ENCODE peak calls at places on chromosomes 12 and 14, in ten cellular contexts. T is amniotic stem cell; Z is stimulated activated CD8-positive, alpha-beta memory T cell treated with anti-CD3 and anti-CD28 coated beads, Interleukin-12 subunit alpha, Interleukin-12 subunit beta, amount 100 ng/mL, for 1 hour; P is HL-60; F is NCI-H2029; D is psoas muscle; J is effector memory CD8-positive, alpha-beta T cell; B is effector CD4-positive, alpha-beta T cell; W is NCI-H1092; V is naive thymus-derived CD4-positive, alpha-beta T cell. R is an unnamed sample.

GRCh38 chr14:51849095-51849494 is 11.3 kb upstream of the GNG2 start:
- DNase-seq in D (no peak), V (no peak), P (no peak), J (no peak), F (no peak), T (no peak), Z (no peak), B (no peak), W (no peak), R (no peak)

GRCh38 chr12:132489078-132489601 is 811 bp upstream of the FBRSL1 start:
- DNase-seq in W (no peak), V (peak), F (no peak), J (peak), D (no peak), B (peak), T (no peak), Z (peak), P (peak), R (no peak)

GRCh38 chr14:79080040-79080439 is 909.9 kb downstream of the NRXN3 start:
- DNase-seq in T (no peak), D (no peak), P (no peak), F (no peak), V (no peak), W (no peak), Z (no peak), J (no peak), B (no peak), R (no peak)

GRCh38 chr12:18320036-18320617 is 58.8 kb downstream of the PIK3C2G start:
- DNase-seq in V (no peak), D (no peak), W (peak), J (no peak), P (peak), T (peak), B (no peak), F (peak), Z (no peak), R (no peak)

GRCh38 chr12:109346920-109347319 is 780 bp upstream of the MYO1H start:
- DNase-seq in B (no peak), F (no peak), J (no peak), V (no peak), T (no peak), W (no peak), P (no peak), Z (no peak), D (no peak), R (no peak)

GRCh38 chr12:32365473-32366064 is 33.8 kb upstream of the FGD4 start:
- DNase-seq in D (no peak), Z (no peak), W (peak), V (peak), F (peak), T (peak), P (peak), J (peak), B (peak), R (no peak)

GRCh38 chr12:12890815-12891645 is at the start of gene GPRC5A:
- DNase-seq in J (no peak), P (peak), B (peak), F (no peak), T (peak), V (peak), Z (no peak), D (peak), W (no peak), R (peak)

GRCh38 chr14:72126091-72126490 is 193.9 kb downstream of the RGS6 start:
- DNase-seq in W (no peak), J (no peak), D (no peak), P (no peak), B (no peak), V (no peak), F (no peak), T (no peak), Z (no peak), R (no peak)

GRCh38 chr12:9163392-9163791 is 44.8 kb downstream of the PZP start:
- DNase-seq in P (no peak), D (no peak), T (no peak), V (no peak), J (no peak), F (no peak), B (no peak), Z (no peak), W (no peak), R (peak)

GRCh38 chr12:131929530-131930456 is 717 bp downstream of the PUS1 start:
- DNase-seq in V (peak), W (no peak), Z (peak), D (peak), P (peak), B (peak), T (no peak), J (peak), F (no peak), R (no peak)

GRCh38 chr12:125403843-125404242 is 338.6 kb downstream of the AACS start:
- DNase-seq in W (no peak), J (no peak), B (no peak), V (no peak), F (no peak), D (no peak), P (no peak), Z (no peak), T (no peak), R (no peak)

GRCh38 chr14:69650948-69651369 is 39.6 kb downstream of the SUSD6 start:
- DNase-seq in V (no peak), B (no peak), F (no peak), Z (no peak), P (no peak), J (no peak), D (no peak), W (no peak), T (no peak), R (peak)

GRCh38 chr14:99677231-99677891 is 6.7 kb upstream of the CYP46A1 start:
- DNase-seq in T (no peak), D (no peak), J (no peak), B (no peak), P (no peak), W (no peak), Z (no peak), F (no peak), V (no peak), R (no peak)

GRCh38 chr12:101230547-101230946 is 20.5 kb upstream of the SLC5A8 start:
- DNase-seq in P (no peak), D (no peak), B (no peak), Z (no peak), V (no peak), T (peak), F (no peak), J (no peak), W (no peak), R (no peak)

GRCh38 chr12:104535383-104535782 is 78.6 kb downstream of the CHST11 start:
- DNase-seq in B (no peak), P (no peak), F (no peak), W (no peak), V (no peak), Z (no peak), T (no peak), D (no peak), J (no peak), R (no peak)

GRCh38 chr14:40133484-40133883 is 701.3 kb upstream of the FBXO33 start:
- DNase-seq in D (no peak), B (no peak), T (no peak), V (no peak), F (no peak), P (no peak), W (no peak), J (no peak), Z (no peak), R (no peak)

GRCh38 chr12:50690923-50691322 is 73.0 kb upstream of the ATF1 start:
- DNase-seq in B (no peak), J (no peak), V (no peak), W (no peak), P (no peak), F (peak), Z (no peak), D (no peak), T (no peak), R (peak)

GRCh38 chr12:2416158-2416557 is 363.4 kb downstream of the CACNA1C start:
- DNase-seq in T (no peak), D (peak), J (no peak), W (no peak), B (no peak), Z (no peak), V (no peak), P (no peak), F (no peak), R (no peak)

GRCh38 chr12:95118788-95119179 is 45.4 kb upstream of the NR2C1 start:
- DNase-seq in D (no peak), B (no peak), V (no peak), F (no peak), W (no peak), P (no peak), Z (no peak), J (no peak), T (no peak), R (no peak)

GRCh38 chr14:38039526-38039925 is 168.2 kb upstream of the SSTR1 start:
- DNase-seq in B (no peak), D (no peak), T (no peak), W (no peak), J (no peak), P (no peak), F (no peak), Z (no peak), V (no peak), R (no peak)

GRCh38 chr14:26398616-26399015 is 199.2 kb downstream of the NOVA1 start:
- DNase-seq in J (no peak), P (no peak), T (no peak), Z (no peak), F (no peak), V (no peak), D (no peak), W (no peak), B (no peak), R (no peak)

GRCh38 chr14:65095633-65096205 is 6.6 kb downstream of the MAX start:
- DNase-seq in Z (no peak), J (no peak), F (no peak), D (peak), B (no peak), V (no peak), P (no peak), W (no peak), T (no peak), R (peak)

GRCh38 chr12:95634622-95635621 is 83.6 kb upstream of the USP44 start:
- DNase-seq in P (no peak), J (no peak), F (peak), B (no peak), V (no peak), Z (no peak), D (no peak), T (no peak), W (no peak), R (no peak)

GRCh38 chr14:100696590-100696989 is 30.1 kb upstream of the DLK1 start:
- DNase-seq in B (no peak), D (no peak), J (no peak), Z (no peak), W (no peak), T (no peak), V (no peak), F (no peak), P (no peak), R (no peak)

GRCh38 chr14:56324831-56325230 is 206.6 kb downstream of the PELI2 start:
- DNase-seq in J (no peak), D (no peak), T (no peak), Z (no peak), F (no peak), W (no peak), P (no peak), B (no peak), V (no peak), R (no peak)

GRCh38 chr14:63671987-63672386 is 30.3 kb upstream of the WDR89 start:
- DNase-seq in T (no peak), W (no peak), D (no peak), B (no peak), J (no peak), V (no peak), P (no peak), Z (no peak), F (no peak), R (no peak)

GRCh38 chr14:93977790-93978581 is 1.6 kb upstream of the ASB2 start:
- DNase-seq in F (no peak), P (peak), D (peak), J (peak), B (peak), Z (peak), W (no peak), T (no peak), V (peak), R (no peak)

GRCh38 chr12:32302218-32302826 is 97.0 kb upstream of the FGD4 start:
- DNase-seq in V (peak), W (no peak), B (no peak), J (no peak), F (no peak), T (no peak), P (peak), Z (no peak), D (no peak), R (no peak)

GRCh38 chr12:92331383-92331782 is 185.7 kb upstream of the BTG1 start:
- DNase-seq in J (no peak), B (no peak), D (no peak), P (no peak), F (no peak), V (no peak), W (no peak), Z (no peak), T (no peak), R (no peak)

GRCh38 chr12:5348057-5348456 is 83.9 kb upstream of the NTF3 start:
- DNase-seq in T (no peak), J (no peak), Z (no peak), V (no peak), W (no peak), D (no peak), P (no peak), B (no peak), F (no peak), R (no peak)

GRCh38 chr12:128783129-128783574 is 40.6 kb downstream of the SLC15A4 start:
- DNase-seq in D (no peak), J (peak), P (no peak), W (no peak), F (no peak), V (no peak), Z (no peak), B (no peak), T (no peak), R (no peak)

GRCh38 chr12:49529409-49529808 is 9.4 kb upstream of the KCNH3 start:
- DNase-seq in F (no peak), B (no peak), W (no peak), P (peak), Z (no peak), J (no peak), V (no peak), D (no peak), T (no peak), R (no peak)

GRCh38 chr12:123483602-123484273 is 25.8 kb downstream of the SNRNP35 start:
- DNase-seq in T (no peak), V (no peak), D (peak), F (no peak), P (no peak), W (no peak), Z (no peak), J (no peak), B (no peak), R (no peak)

GRCh38 chr12:113169697-113170096 is 15.6 kb downstream of the DDX54 start:
- DNase-seq in W (no peak), J (no peak), T (no peak), B (no peak), P (no peak), D (peak), Z (no peak), F (no peak), V (no peak), R (no peak)

GRCh38 chr12:91818236-91819131 is 327.2 kb downstream of the BTG1 start:
- DNase-seq in W (no peak), V (no peak), Z (no peak), J (no peak), B (no peak), P (no peak), D (no peak), T (no peak), F (no peak), R (no peak)

GRCh38 chr12:9717070-9717925 is 15.6 kb downstream of the CLECL1 start:
- DNase-seq in W (no peak), F (no peak), B (no peak), V (no peak), P (no peak), T (no peak), J (no peak), D (no peak), Z (no peak), R (no peak)

GRCh38 chr12:105040476-105040875 is 43.8 kb downstream of the ALDH1L2 start:
- DNase-seq in P (no peak), D (no peak), B (no peak), V (no peak), J (no peak), Z (no peak), F (no peak), T (no peak), W (no peak), R (no peak)

GRCh38 chr12:46152456-46152855 is 116.4 kb downstream of the SLC38A1 start:
- DNase-seq in B (no peak), W (no peak), P (no peak), V (no peak), Z (no peak), T (no peak), D (no peak), F (no peak), J (no peak), R (no peak)

GRCh38 chr14:92486881-92487280 is 26.7 kb upstream of the RIN3 start:
- DNase-seq in B (no peak), W (no peak), V (no peak), T (no peak), F (no peak), D (no peak), P (no peak), J (no peak), Z (no peak), R (no peak)

GRCh38 chr14:92215579-92215978 is 93.8 kb downstream of the CPSF2 start:
- DNase-seq in D (no peak), W (no peak), J (no peak), F (no peak), T (no peak), P (no peak), B (no peak), V (no peak), Z (no peak), R (no peak)